ENCODE peak calls at places on chromosomes 12 and 14, in four cellular contexts. K is IMR-90, H is right atrium auricular region, W is transverse colon. X is an unnamed sample. For H3K4me1, the result is how much of the 10 kb centered on the place peaks cover.

GRCh38 chr12:78229491-78230209 is 399.0 kb downstream of the NAV3 start:
- DNase-seq in K (peak), H (no peak), W (peak), X (peak)

GRCh38 chr14:89425931-89426330 is 8.9 kb upstream of the FOXN3 start:
- DNase-seq in K (peak), H (peak), W (peak), X (peak)

GRCh38 chr14:92728781-92729364 is 19.6 kb downstream of the LGMN start:
- DNase-seq in K (peak), H (no peak), W (no peak), X (peak)

GRCh38 chr12:127130506-127131100 is 1136.4 kb upstream of the TMEM132C start:
- DNase-seq in K (no peak), H (no peak), W (no peak), X (no peak)

GRCh38 chr14:88310457-88310856 is 12.6 kb downstream of the KCNK10 start:
- DNase-seq in K (no peak), H (no peak), W (no peak), X (no peak)

GRCh38 chr14:105364100-105364708 is 34.1 kb upstream of the TEX22 start:
- DNase-seq in K (peak), H (no peak), W (peak), X (peak)

GRCh38 chr12:101691697-101692096 is 5.7 kb upstream of the CHPT1 start:
- DNase-seq in K (no peak), H (no peak), W (no peak), X (no peak)

GRCh38 chr14:81211844-81212243 is 8.9 kb downstream of the GTF2A1 start:
- DNase-seq in K (peak), H (no peak), W (no peak), X (peak)

GRCh38 chr12:53996886-53997217 is 3.1 kb upstream of the HOXC9 start:
- DNase-seq in K (no peak), H (no peak), W (no peak), X (no peak)

GRCh38 chr14:26218858-26219257 is 379.0 kb downstream of the NOVA1 start:
- DNase-seq in K (no peak), H (no peak), W (no peak), X (no peak)

GRCh38 chr12:49503674-49504180 is 35.1 kb upstream of the KCNH3 start:
- DNase-seq in K (peak), H (no peak), W (peak), X (peak)

GRCh38 chr12:103590271-103590670 is 3.2 kb downstream of the STAB2 start:
- DNase-seq in K (no peak), H (no peak), W (no peak), X (peak)

GRCh38 chr12:45503887-45504286 is 225.6 kb upstream of the ARID2 start:
- DNase-seq in K (peak), H (no peak), W (no peak), X (no peak)

GRCh38 chr14:31692376-31692781 is 131.2 kb downstream of the NUBPL start:
- DNase-seq in K (peak), H (no peak), W (no peak), X (no peak)

GRCh38 chr12:59004466-59004865 is 84.2 kb upstream of the LRIG3 start:
- DNase-seq in K (peak), H (no peak), W (no peak), X (no peak)

GRCh38 chr12:41905703-41906297 is 238.9 kb downstream of the GXYLT1 start:
- DNase-seq in K (no peak), H (no peak), W (no peak), X (no peak)

GRCh38 chr12:110186059-110186458 is 61.9 kb downstream of the IFT81 start:
- DNase-seq in K (no peak), H (no peak), W (no peak), X (no peak)

GRCh38 chr12:55707841-55708694 is at the start of gene ITGA7:
- DNase-seq in K (no peak), H (no peak), W (peak), X (peak)

GRCh38 chr12:124480469-124481256 is 86.7 kb downstream of the NCOR2 start:
- DNase-seq in K (peak), H (no peak), W (peak), X (peak)

DNA sequence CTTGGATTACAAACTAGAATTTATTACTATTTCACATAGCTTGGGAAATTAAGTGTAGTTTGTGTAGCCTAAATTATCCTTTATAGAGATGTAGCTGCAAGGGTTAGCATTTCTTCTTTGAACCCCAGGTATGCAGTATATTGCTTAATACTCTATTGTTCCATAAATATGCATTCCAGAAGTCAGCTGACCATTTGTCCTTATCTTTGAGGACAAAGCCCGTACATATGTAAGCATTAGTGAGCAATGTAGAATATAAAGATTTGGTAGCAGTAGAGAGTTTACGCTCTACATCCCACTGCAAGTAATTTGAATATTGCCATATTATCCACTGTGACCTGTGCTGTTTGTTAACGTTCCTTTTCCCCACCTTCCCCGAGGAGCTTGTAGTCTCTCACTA is 26.9 kb downstream of the PPM1A start:
- DNase-seq in K (no peak), H (no peak), W (no peak), X (no peak)
- H3K4me1 ChIP-seq in K (under half), H (under half), W (under half), X (under half)

GRCh38 chr12:120979862-120980696 is 1.7 kb downstream of the HNF1A start:
- DNase-seq in K (no peak), H (no peak), W (peak), X (no peak)

GRCh38 chr12:120982659-120983058 is 4.3 kb downstream of the HNF1A start:
- DNase-seq in K (no peak), H (no peak), W (no peak), X (no peak)

GRCh38 chr12:120981407-120981921 is 3.1 kb downstream of the HNF1A start:
- DNase-seq in K (no peak), H (no peak), W (no peak), X (no peak)

GRCh38 chr12:120979220-120979861 is 998 bp downstream of the HNF1A start:
- DNase-seq in K (no peak), H (no peak), W (no peak), X (no peak)

GRCh38 chr12:120980800-120981368 is 2.5 kb downstream of the HNF1A start:
- DNase-seq in K (no peak), H (no peak), W (peak), X (no peak)
- H3K4me3 ChIP-seq in K (no peak), H (no peak), W (peak), X (no peak)

GRCh38 chr12:6635375-6635855 is 344 bp downstream of the LPAR5 start:
- DNase-seq in K (no peak), H (no peak), W (no peak), X (no peak)
- H3K4me1 ChIP-seq in K (under half), H (under half), W (under half), X (under half)

GRCh38 chr14:104194716-104195115 is 56.3 kb downstream of the KIF26A start:
- DNase-seq in K (no peak), H (no peak), W (no peak), X (no peak)
- H3K4me3 ChIP-seq in K (no peak), H (no peak), W (no peak), X (no peak)

GRCh38 chr12:120252071-120252906 is 13.2 kb downstream of the PXN start:
- DNase-seq in K (no peak), H (no peak), W (no peak), X (no peak)
- H3K4me1 ChIP-seq in K (under half), H (under half), W (half or more), X (half or more)

GRCh38 chr12:13205809-13206559 is 9.5 kb downstream of the EMP1 start:
- DNase-seq in K (peak), H (no peak), W (no peak), X (no peak)

GRCh38 chr12:13200841-13201240 is 4.3 kb downstream of the EMP1 start:
- DNase-seq in K (no peak), H (no peak), W (no peak), X (no peak)

GRCh38 chr12:13206560-13206897 is 10.0 kb downstream of the EMP1 start:
- DNase-seq in K (no peak), H (no peak), W (no peak), X (no peak)

GRCh38 chr12:13204428-13204827 is 7.9 kb downstream of the EMP1 start:
- DNase-seq in K (peak), H (no peak), W (no peak), X (no peak)

DNA sequence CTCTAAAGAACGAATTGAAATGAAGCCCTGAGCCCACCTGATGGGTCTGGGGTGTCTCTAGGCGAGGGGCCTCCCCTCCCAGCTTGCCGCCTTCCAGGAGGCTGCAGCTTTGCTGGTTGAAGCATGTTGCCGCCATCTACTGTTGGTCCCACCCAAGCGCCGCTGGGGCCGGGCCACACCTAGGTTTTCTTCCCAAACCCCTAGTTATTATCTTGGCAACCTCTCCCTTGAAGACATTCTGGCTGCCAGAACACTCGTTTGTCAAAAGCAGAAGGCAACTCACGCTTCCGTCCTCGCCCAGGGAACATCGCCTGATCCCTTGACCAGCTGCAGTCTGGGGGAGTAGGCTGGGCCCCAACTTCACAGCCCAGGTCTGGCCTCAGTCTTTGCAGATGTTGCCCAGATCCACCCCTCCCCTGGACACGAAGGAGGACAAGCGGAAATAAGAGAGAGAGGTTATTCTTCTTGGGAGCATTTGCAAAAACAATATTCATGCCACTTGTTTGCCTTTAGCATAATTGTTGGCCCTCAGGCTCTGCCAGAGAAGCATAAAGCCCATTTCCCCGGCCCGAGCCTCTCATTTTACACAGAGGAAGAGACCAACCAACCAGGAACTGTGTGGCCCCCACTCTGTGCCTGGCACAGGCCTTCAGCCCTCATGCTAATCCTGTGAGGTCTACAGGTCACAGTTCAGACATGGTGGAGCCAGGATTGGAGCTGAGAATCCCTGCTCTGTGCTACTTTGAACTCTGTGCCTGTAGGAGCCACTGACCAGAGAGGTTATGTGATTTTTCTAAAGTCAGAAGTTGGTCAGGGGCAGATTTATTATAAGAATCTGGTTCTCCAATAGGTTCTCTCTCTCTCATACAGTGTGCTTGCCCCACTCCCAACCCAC is 6.7 kb downstream of the EMP1 start:
- DNase-seq in K (no peak), H (peak), W (peak), X (no peak)
- H3K4me3 ChIP-seq in K (no peak), H (peak), W (no peak), X (no peak)

GRCh38 chr14:55350461-55350860 is 61.2 kb downstream of the ATG14 start:
- DNase-seq in K (no peak), H (no peak), W (no peak), X (no peak)

GRCh38 chr14:55348766-55349453 is 62.7 kb downstream of the ATG14 start:
- DNase-seq in K (no peak), H (no peak), W (no peak), X (no peak)

GRCh38 chr14:55349565-55349964 is 62.1 kb downstream of the ATG14 start:
- DNase-seq in K (no peak), H (no peak), W (peak), X (peak)

GRCh38 chr14:55351111-55351510 is 60.5 kb downstream of the ATG14 start:
- DNase-seq in K (no peak), H (no peak), W (no peak), X (peak)

DNA sequence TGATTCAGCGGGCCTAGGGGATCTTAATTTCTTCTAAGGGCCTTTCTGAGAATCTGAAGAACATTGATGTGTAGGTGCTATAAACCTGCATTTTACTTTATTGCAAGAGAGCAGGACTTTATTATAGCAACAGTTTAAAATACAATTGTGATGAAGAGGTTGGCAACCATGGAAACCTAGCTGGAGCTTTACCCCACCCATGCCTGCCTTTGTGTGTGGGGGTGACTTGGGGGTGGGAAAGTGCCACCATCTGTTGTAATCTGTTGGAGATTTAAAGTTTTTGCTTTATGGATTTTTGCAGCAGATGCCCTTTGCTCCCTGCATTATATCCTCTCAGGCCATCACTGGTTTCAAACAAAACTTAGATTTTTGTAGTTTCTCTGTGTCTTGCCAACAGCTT is 64.6 kb downstream of the ATG14 start:
- DNase-seq in K (no peak), H (no peak), W (peak), X (no peak)
- H3K4me1 ChIP-seq in K (under half), H (under half), W (half or more), X (half or more)

GRCh38 chr12:89309815-89310214 is 42.5 kb downstream of the DUSP6 start:
- DNase-seq in K (no peak), H (no peak), W (no peak), X (no peak)
- H3K4me3 ChIP-seq in K (no peak), H (no peak), W (no peak), X (no peak)